ENCODE peak calls at places on chromosomes 5 and 9, in five cellular contexts. One of them, this sample, is unnamed. For H3K4me1, the result is how much of the 10 kb centered on the place peaks cover.

GRCh38 chr5:134592141-134592746 is 40.4 kb downstream of the SAR1B start:
- DNase-seq in neural progenitor cell: no peak
- DNase-seq in MM.1S: peak
- DNase-seq in GM23248: peak
- DNase-seq in OCI-LY7: peak
- DNase-seq in this sample: peak

GRCh38 chr5:36058776-36059175 is 7.9 kb downstream of the UGT3A2 start:
- DNase-seq in neural progenitor cell: no peak
- DNase-seq in MM.1S: no peak
- DNase-seq in GM23248: no peak
- DNase-seq in OCI-LY7: no peak
- DNase-seq in this sample: no peak

GRCh38 chr5:157994906-157995519 is 136.1 kb upstream of the CLINT1 start:
- DNase-seq in neural progenitor cell: peak
- DNase-seq in MM.1S: peak
- DNase-seq in GM23248: peak
- DNase-seq in OCI-LY7: peak
- DNase-seq in this sample: peak

GRCh38 chr9:121217609-121218292 is 16.1 kb upstream of the RAB14 start:
- DNase-seq in neural progenitor cell: no peak
- DNase-seq in MM.1S: no peak
- DNase-seq in GM23248: peak
- DNase-seq in OCI-LY7: no peak
- DNase-seq in this sample: peak

GRCh38 chr5:113236536-113237308 is 198.1 kb downstream of the TSSK1B start:
- DNase-seq in neural progenitor cell: no peak
- DNase-seq in MM.1S: no peak
- DNase-seq in GM23248: no peak
- DNase-seq in OCI-LY7: no peak
- DNase-seq in this sample: peak

GRCh38 chr9:78622131-78622530 is 325.2 kb downstream of the PSAT1 start:
- DNase-seq in neural progenitor cell: no peak
- DNase-seq in MM.1S: no peak
- DNase-seq in GM23248: peak
- DNase-seq in OCI-LY7: no peak
- DNase-seq in this sample: no peak

GRCh38 chr9:76699966-76700365 is 64.3 kb upstream of the PCA3 start:
- DNase-seq in neural progenitor cell: no peak
- DNase-seq in MM.1S: no peak
- DNase-seq in GM23248: peak
- DNase-seq in OCI-LY7: no peak
- DNase-seq in this sample: no peak

GRCh38 chr9:116574027-116574679 is 113.0 kb upstream of the TRIM32 start:
- DNase-seq in neural progenitor cell: no peak
- DNase-seq in MM.1S: no peak
- DNase-seq in GM23248: no peak
- DNase-seq in OCI-LY7: no peak
- DNase-seq in this sample: no peak

GRCh38 chr9:106717686-106718085 is 145.3 kb upstream of the ZNF462 start:
- DNase-seq in neural progenitor cell: no peak
- DNase-seq in MM.1S: no peak
- DNase-seq in GM23248: peak
- DNase-seq in OCI-LY7: no peak
- DNase-seq in this sample: peak

GRCh38 chr5:74243634-74244033 is 396.9 kb downstream of the ENC1 start:
- DNase-seq in neural progenitor cell: no peak
- DNase-seq in MM.1S: no peak
- DNase-seq in GM23248: no peak
- DNase-seq in OCI-LY7: no peak
- DNase-seq in this sample: peak

GRCh38 chr9:133135193-133135745 is 14.2 kb upstream of the RALGDS start:
- DNase-seq in neural progenitor cell: no peak
- DNase-seq in MM.1S: no peak
- DNase-seq in GM23248: peak
- DNase-seq in OCI-LY7: no peak
- DNase-seq in this sample: peak

GRCh38 chr5:108421713-108422112 is 39.8 kb upstream of the FBXL17 start:
- DNase-seq in neural progenitor cell: no peak
- DNase-seq in MM.1S: no peak
- DNase-seq in GM23248: no peak
- DNase-seq in OCI-LY7: no peak
- DNase-seq in this sample: peak

GRCh38 chr9:136674786-136675349 is 12.2 kb downstream of the EGFL7 start:
- DNase-seq in neural progenitor cell: no peak
- DNase-seq in MM.1S: no peak
- DNase-seq in GM23248: no peak
- DNase-seq in OCI-LY7: no peak
- DNase-seq in this sample: no peak

GRCh38 chr5:157354825-157355224 is 88.9 kb downstream of the CYFIP2 start:
- DNase-seq in neural progenitor cell: peak
- DNase-seq in MM.1S: no peak
- DNase-seq in GM23248: no peak
- DNase-seq in OCI-LY7: peak
- DNase-seq in this sample: peak

GRCh38 chr5:79255786-79256557 is 20.0 kb downstream of the JMY start:
- DNase-seq in neural progenitor cell: peak
- DNase-seq in MM.1S: no peak
- DNase-seq in GM23248: peak
- DNase-seq in OCI-LY7: no peak
- DNase-seq in this sample: peak

GRCh38 chr9:127162567-127163365 is 40.3 kb upstream of the ANGPTL2 start:
- DNase-seq in neural progenitor cell: no peak
- DNase-seq in MM.1S: no peak
- DNase-seq in GM23248: no peak
- DNase-seq in OCI-LY7: no peak
- DNase-seq in this sample: no peak

GRCh38 chr9:124286292-124286931 is 28.7 kb downstream of the NEK6 start:
- DNase-seq in neural progenitor cell: no peak
- DNase-seq in MM.1S: peak
- DNase-seq in GM23248: peak
- DNase-seq in OCI-LY7: peak
- DNase-seq in this sample: no peak

GRCh38 chr9:89360465-89360864 is 42.2 kb downstream of the SECISBP2 start:
- DNase-seq in neural progenitor cell: peak
- DNase-seq in MM.1S: no peak
- DNase-seq in GM23248: no peak
- DNase-seq in OCI-LY7: no peak
- DNase-seq in this sample: no peak

GRCh38 chr9:89359636-89360315 is 41.5 kb downstream of the SECISBP2 start:
- DNase-seq in neural progenitor cell: no peak
- DNase-seq in MM.1S: no peak
- DNase-seq in GM23248: peak
- DNase-seq in OCI-LY7: no peak
- DNase-seq in this sample: no peak

GRCh38 chr9:89361816-89362646 is 43.7 kb downstream of the SECISBP2 start:
- DNase-seq in neural progenitor cell: no peak
- DNase-seq in MM.1S: no peak
- DNase-seq in GM23248: no peak
- DNase-seq in OCI-LY7: no peak
- DNase-seq in this sample: no peak

GRCh38 chr9:89362647-89363310 is 44.5 kb downstream of the SECISBP2 start:
- DNase-seq in neural progenitor cell: no peak
- DNase-seq in MM.1S: no peak
- DNase-seq in GM23248: no peak
- DNase-seq in OCI-LY7: no peak
- DNase-seq in this sample: no peak

GRCh38 chr9:89361031-89361430 is 42.7 kb downstream of the SECISBP2 start:
- DNase-seq in neural progenitor cell: no peak
- DNase-seq in MM.1S: no peak
- DNase-seq in GM23248: no peak
- DNase-seq in OCI-LY7: no peak
- DNase-seq in this sample: no peak
- H3K4me3 ChIP-seq in neural progenitor cell: no peak
- H3K4me3 ChIP-seq in MM.1S: no peak
- H3K4me3 ChIP-seq in GM23248: no peak
- H3K4me3 ChIP-seq in OCI-LY7: no peak
- H3K4me3 ChIP-seq in this sample: no peak

DNA sequence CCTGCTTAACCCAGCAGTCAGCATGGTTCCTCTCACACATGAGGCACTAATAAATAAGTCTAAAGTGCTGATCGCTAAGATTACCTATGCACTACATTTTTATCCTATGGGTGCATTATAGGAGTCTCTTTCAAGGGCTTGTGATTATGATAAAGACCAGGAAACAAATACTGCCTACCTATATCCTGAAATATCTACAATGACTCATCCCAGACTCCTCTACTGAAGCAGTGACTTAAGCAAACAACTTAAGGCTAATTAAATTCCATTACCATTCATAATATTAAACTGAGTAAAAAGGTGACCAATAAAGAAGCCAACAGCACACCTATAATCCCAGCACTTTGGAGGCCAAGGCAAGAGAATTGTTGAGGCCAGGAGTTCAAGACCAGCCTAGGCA is 338.4 kb downstream of the DNAH5 start:
- DNase-seq in neural progenitor cell: no peak
- DNase-seq in MM.1S: no peak
- DNase-seq in GM23248: peak
- DNase-seq in OCI-LY7: no peak
- DNase-seq in this sample: peak
- TF ChIP-seq EZH2phosphoT487 in neural progenitor cell: no peak
- TF ChIP-seq EZH2phosphoT487 in MM.1S: no peak
- TF ChIP-seq EZH2phosphoT487 in GM23248: no peak
- TF ChIP-seq EZH2phosphoT487 in OCI-LY7: no peak
- TF ChIP-seq EZH2phosphoT487 in this sample: no peak

GRCh38 chr9:33153001-33153400 is 14.1 kb downstream of the B4GALT1 start:
- DNase-seq in neural progenitor cell: no peak
- DNase-seq in MM.1S: no peak
- DNase-seq in GM23248: no peak
- DNase-seq in OCI-LY7: no peak
- DNase-seq in this sample: no peak
- H3K4me1 ChIP-seq in neural progenitor cell: under half
- H3K4me1 ChIP-seq in MM.1S: under half
- H3K4me1 ChIP-seq in GM23248: half or more
- H3K4me1 ChIP-seq in OCI-LY7: under half
- H3K4me1 ChIP-seq in this sample: under half

GRCh38 chr5:5767286-5767928 is 344.9 kb downstream of the ICE1 start:
- DNase-seq in neural progenitor cell: no peak
- DNase-seq in MM.1S: no peak
- DNase-seq in GM23248: no peak
- DNase-seq in OCI-LY7: no peak
- DNase-seq in this sample: no peak

GRCh38 chr5:5765066-5765465 is 342.6 kb downstream of the ICE1 start:
- DNase-seq in neural progenitor cell: no peak
- DNase-seq in MM.1S: no peak
- DNase-seq in GM23248: no peak
- DNase-seq in OCI-LY7: no peak
- DNase-seq in this sample: no peak

GRCh38 chr5:5772202-5772601 is 349.7 kb downstream of the ICE1 start:
- DNase-seq in neural progenitor cell: no peak
- DNase-seq in MM.1S: no peak
- DNase-seq in GM23248: no peak
- DNase-seq in OCI-LY7: no peak
- DNase-seq in this sample: no peak

DNA sequence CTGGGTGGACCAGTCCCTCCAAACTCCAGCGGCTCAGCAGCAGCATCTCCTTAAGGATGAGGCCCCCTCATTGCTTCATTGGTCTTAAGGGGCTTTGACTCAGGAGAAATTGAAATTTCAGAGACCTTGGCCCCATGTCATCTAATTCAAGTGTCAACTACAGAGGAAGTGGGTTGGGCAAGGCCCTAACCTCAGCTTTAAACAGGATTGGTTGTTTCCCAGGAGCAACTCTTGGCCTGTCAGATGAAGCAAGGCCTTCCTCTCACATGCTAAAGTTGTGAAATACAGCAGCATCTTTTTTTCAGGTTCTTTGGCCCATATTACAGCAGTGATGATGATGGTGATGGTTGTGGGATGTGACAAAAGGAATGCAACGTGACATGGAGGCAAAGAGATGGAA is 348.3 kb downstream of the ICE1 start:
- DNase-seq in neural progenitor cell: no peak
- DNase-seq in MM.1S: no peak
- DNase-seq in GM23248: no peak
- DNase-seq in OCI-LY7: no peak
- DNase-seq in this sample: no peak
- H3K4me3 ChIP-seq in neural progenitor cell: no peak
- H3K4me3 ChIP-seq in MM.1S: no peak
- H3K4me3 ChIP-seq in GM23248: no peak
- H3K4me3 ChIP-seq in OCI-LY7: no peak
- H3K4me3 ChIP-seq in this sample: no peak

GRCh38 chr9:2065704-2066103 is 50.6 kb downstream of the SMARCA2 start:
- DNase-seq in neural progenitor cell: no peak
- DNase-seq in MM.1S: no peak
- DNase-seq in GM23248: no peak
- DNase-seq in OCI-LY7: no peak
- DNase-seq in this sample: no peak

DNA sequence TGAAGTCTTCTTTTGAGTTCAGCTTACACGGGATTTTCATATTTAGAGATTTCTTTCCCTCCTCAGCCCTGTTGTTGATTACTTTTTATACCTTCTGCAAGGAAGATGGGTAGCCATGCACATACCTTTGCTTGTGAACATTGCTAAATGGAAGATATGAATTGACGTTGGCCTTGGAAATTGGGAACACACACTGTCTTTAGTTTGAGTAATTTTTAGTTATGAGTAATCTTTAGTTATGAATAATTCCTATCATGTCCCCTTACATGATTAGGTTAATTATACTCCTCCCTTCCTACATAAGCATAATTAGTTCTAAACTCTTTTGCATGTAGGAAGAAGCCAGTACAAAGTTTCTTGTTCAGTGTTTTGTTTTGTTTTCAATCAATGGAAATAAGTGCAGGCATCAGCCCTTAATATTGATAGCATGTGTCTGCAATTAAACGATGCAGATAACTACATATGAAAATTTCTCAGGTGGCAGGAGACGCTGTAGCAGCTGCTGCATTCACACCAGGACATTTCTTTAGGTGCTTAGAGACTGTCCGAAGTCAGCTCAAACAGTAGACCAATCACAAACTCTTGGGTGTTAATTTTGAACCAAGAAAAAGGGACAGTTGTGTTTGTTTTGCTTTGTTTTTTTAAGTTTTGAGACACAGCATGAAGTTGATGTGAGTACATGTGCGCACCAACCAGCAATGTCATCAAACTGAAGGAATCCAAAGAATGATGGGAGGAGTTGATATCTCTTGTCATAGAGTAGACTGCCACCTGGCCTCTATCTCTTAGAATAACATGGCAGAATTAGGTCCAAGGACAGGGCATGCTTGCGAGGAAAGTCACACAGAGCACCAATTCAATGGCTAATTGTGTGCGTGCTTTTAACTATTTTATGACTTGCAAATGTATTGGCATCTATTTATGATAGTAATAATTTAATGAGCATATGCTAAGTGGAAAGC is 51.4 kb downstream of the SMARCA2 start:
- DNase-seq in neural progenitor cell: peak
- DNase-seq in MM.1S: no peak
- DNase-seq in GM23248: peak
- DNase-seq in OCI-LY7: peak
- DNase-seq in this sample: no peak
- TF ChIP-seq EZH2phosphoT487 in neural progenitor cell: no peak
- TF ChIP-seq EZH2phosphoT487 in MM.1S: no peak
- TF ChIP-seq EZH2phosphoT487 in GM23248: no peak
- TF ChIP-seq EZH2phosphoT487 in OCI-LY7: no peak
- TF ChIP-seq EZH2phosphoT487 in this sample: no peak

GRCh38 chr5:168583742-168584482 is 4.7 kb upstream of the PANK3 start:
- DNase-seq in neural progenitor cell: no peak
- DNase-seq in MM.1S: no peak
- DNase-seq in GM23248: no peak
- DNase-seq in OCI-LY7: no peak
- DNase-seq in this sample: no peak
- H3K4me1 ChIP-seq in neural progenitor cell: under half
- H3K4me1 ChIP-seq in MM.1S: under half
- H3K4me1 ChIP-seq in GM23248: under half
- H3K4me1 ChIP-seq in OCI-LY7: under half
- H3K4me1 ChIP-seq in this sample: under half